ENCODE peak calls at places on chromosomes 11 and 22, in four cellular contexts. J, Q, U and R are unnamed samples. For H3K4me1 and H3K36me3, the result is how much of the 10 kb centered on the place peaks cover.

GRCh38 chr22:41929158-41929896 is 2.7 kb upstream of the TNFRSF13C start:
- DNase-seq in U (no peak), J (no peak), Q (no peak), R (no peak)

GRCh38 chr11:64810891-64811272 is 531 bp upstream of the MEN1 start:
- DNase-seq in J (no peak), U (no peak), Q (no peak), R (peak)

GRCh38 chr11:35246725-35247124 is 107.8 kb downstream of the CD44 start:
- DNase-seq in J (peak), Q (no peak), U (no peak), R (no peak)

GRCh38 chr11:126740857-126741256 is 259.7 kb downstream of the KIRREL3 start:
- DNase-seq in J (no peak), Q (no peak), U (no peak), R (no peak)

GRCh38 chr11:80241766-80242165 is 800.9 kb upstream of the TENM4 start:
- DNase-seq in J (no peak), U (no peak), Q (no peak), R (no peak)

GRCh38 chr22:19451570-19451969 is 4.1 kb upstream of the C22orf39 start:
- DNase-seq in U (no peak), J (no peak), Q (no peak), R (no peak)

GRCh38 chr11:68550485-68550817 is 89.9 kb downstream of the PPP6R3 start:
- DNase-seq in U (no peak), Q (no peak), J (no peak), R (no peak)

GRCh38 chr11:48900131-48900800 is 83.4 kb downstream of the TRIM51G start:
- DNase-seq in U (peak), Q (no peak), J (no peak), R (no peak)

GRCh38 chr11:130151196-130151595 is 8.4 kb upstream of the ST14 start:
- DNase-seq in Q (no peak), U (no peak), J (no peak), R (no peak)

GRCh38 chr11:65013692-65014145 is 241 bp upstream of the ARL2 start:
- DNase-seq in J (peak), Q (peak), U (peak), R (peak)

GRCh38 chr11:1998290-1998689 is 648 bp upstream of the H19 start:
- DNase-seq in Q (no peak), U (no peak), J (no peak), R (no peak)

GRCh38 chr11:2004466-2004865 is 6.8 kb upstream of the H19 start:
- DNase-seq in U (no peak), J (no peak), Q (no peak), R (no peak)

GRCh38 chr11:2002042-2002776 is 4.6 kb upstream of the H19 start:
- DNase-seq in Q (no peak), J (no peak), U (no peak), R (no peak)

GRCh38 chr11:1998861-1999260 is 1.2 kb upstream of the H19 start:
- DNase-seq in J (no peak), U (no peak), Q (no peak), R (no peak)

DNA sequence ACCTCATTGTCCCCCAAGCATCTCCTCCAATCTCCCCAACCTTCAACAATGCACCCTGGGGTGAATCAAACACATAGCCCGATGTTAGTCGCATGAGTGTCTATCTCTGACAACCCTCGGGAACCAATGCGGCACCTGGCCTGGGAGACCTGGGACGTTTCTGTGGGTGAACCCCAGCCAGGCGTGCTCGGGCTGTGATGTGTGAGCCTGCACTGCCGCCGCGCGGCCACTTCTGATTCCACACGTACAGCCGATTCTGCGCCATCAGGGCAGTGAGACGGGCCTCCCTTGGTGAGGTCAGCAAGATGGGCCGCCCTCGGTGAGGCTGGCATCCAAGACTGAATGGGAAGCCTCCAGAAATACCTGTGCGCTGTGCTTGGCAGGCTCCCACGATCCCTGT is 5.2 kb upstream of the H19 start:
- DNase-seq in Q (no peak), U (no peak), J (no peak), R (no peak)
- H3K27ac ChIP-seq in Q (no peak), U (no peak), J (no peak), R (no peak)

GRCh38 chr11:111395081-111395480 is 16.0 kb upstream of the POU2AF1 start:
- DNase-seq in U (no peak), Q (no peak), J (no peak), R (no peak)
- H3K4me1 ChIP-seq in U (under half), Q (under half), J (under half), R (under half)

DNA sequence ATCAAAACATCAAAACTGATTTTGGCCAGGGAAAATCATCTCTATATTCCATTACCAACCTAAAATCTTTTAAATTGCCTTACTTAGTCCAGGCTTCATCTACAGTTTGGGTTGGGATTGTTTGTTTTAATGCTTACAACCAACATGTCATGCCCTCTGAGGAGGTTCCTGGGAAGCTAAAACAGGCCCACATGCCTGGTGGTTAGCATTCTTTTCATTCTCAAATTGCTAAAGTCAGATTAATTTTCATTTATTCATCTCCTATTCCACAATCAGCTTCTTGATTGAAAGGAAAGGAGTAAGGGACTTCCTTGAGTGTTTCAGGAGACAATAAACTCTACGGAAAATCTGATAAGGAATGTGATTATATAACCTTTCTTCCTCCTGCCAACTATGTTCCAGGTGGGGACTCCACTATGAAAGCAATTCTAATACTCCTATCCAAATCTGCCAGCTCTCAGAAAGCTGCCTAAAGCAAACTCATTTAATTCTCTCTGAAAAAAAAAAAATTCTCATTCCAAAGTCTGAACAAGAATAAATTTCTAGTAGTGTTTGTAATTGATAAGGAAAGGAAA is 30.8 kb downstream of the MRTFA start:
- DNase-seq in J (no peak), Q (no peak), U (no peak), R (peak)
- H3K36me3 ChIP-seq in J (under half), Q (under half), U (under half), R (under half)

GRCh38 chr11:7449196-7449840 is 36.0 kb upstream of the OLFML1 start:
- DNase-seq in J (no peak), Q (no peak), U (no peak), R (peak)
- H3K27ac ChIP-seq in J (no peak), Q (no peak), U (no peak), R (no peak)

GRCh38 chr11:114132427-114132826 is 72.9 kb downstream of the ZBTB16 start:
- DNase-seq in U (no peak), J (no peak), Q (no peak), R (no peak)
- H3K4me1 ChIP-seq in U (half or more), J (half or more), Q (under half), R (under half)

GRCh38 chr11:131498631-131499053 is 128.2 kb downstream of the NTM start:
- DNase-seq in J (no peak), Q (no peak), U (no peak), R (no peak)
- H3K36me3 ChIP-seq in J (under half), Q (under half), U (under half), R (under half)

GRCh38 chr11:4480577-4481539 is 1.6 kb upstream of the OR52K1 start:
- DNase-seq in J (no peak), U (no peak), Q (no peak), R (no peak)
- H3K27ac ChIP-seq in J (no peak), U (no peak), Q (no peak), R (no peak)